ENCODE peak calls at places on chromosomes 16 and 17, in seven cellular contexts. D is SK-N-SH, S is GM23338, Q is heart left ventricle, C is tibial nerve, Z is tibial artery, X is left lung. I is an unnamed sample.

GRCh38 chr16:74304164-74304834 is 7.7 kb downstream of the PSMD7 start:
- DNase-seq in D (no peak), S (peak; percentile 35), Q (no peak), C (no peak), Z (no peak), X (no peak), I (no peak)

GRCh38 chr17:44636562-44636961 is 19.7 kb upstream of the MEIOC start:
- DNase-seq in D (peak; percentile 58), S (peak; percentile 41), Q (no peak), C (no peak), Z (no peak), X (no peak), I (no peak)

GRCh38 chr17:67212231-67212630 is 32.8 kb downstream of the HELZ start:
- DNase-seq in D (no peak), S (no peak), Q (no peak), C (no peak), Z (no peak), X (no peak), I (no peak)

GRCh38 chr17:76458580-76459490 is 5.9 kb upstream of the UBE2O start:
- DNase-seq in D (peak; percentile 79), S (peak; percentile 94), Q (peak; percentile 57), C (no peak), Z (no peak), X (no peak), I (no peak)

GRCh38 chr16:47928008-47928407 is 227.8 kb downstream of the ABCC12 start:
- DNase-seq in D (no peak), S (peak; percentile 52), Q (no peak), C (no peak), Z (no peak), X (no peak), I (no peak)

GRCh38 chr17:65664296-65664695 is 102.8 kb upstream of the AXIN2 start:
- DNase-seq in D (no peak), S (no peak), Q (no peak), C (peak; percentile 11), Z (no peak), X (no peak), I (no peak)

GRCh38 chr17:11511696-11512095 is 86.6 kb upstream of the DNAH9 start:
- DNase-seq in D (peak; percentile 42), S (no peak), Q (no peak), C (no peak), Z (no peak), X (no peak), I (no peak)

GRCh38 chr17:35709874-35710273 is 21.6 kb upstream of the RASL10B start:
- DNase-seq in D (no peak), S (no peak), Q (no peak), C (no peak), Z (no peak), X (no peak), I (no peak)

GRCh38 chr16:89103156-89103555 is 9.5 kb downstream of the ACSF3 start:
- DNase-seq in D (no peak), S (no peak), Q (no peak), C (no peak), Z (no peak), X (peak; percentile 53), I (no peak)

GRCh38 chr16:985237-985636 is 3.7 kb downstream of the SOX8 start:
- DNase-seq in D (no peak), S (no peak), Q (no peak), C (no peak), Z (no peak), X (no peak), I (no peak)

GRCh38 chr17:72465191-72466024 is 344.6 kb downstream of the SOX9 start:
- DNase-seq in D (no peak), S (no peak), Q (no peak), C (no peak), Z (no peak), X (no peak), I (no peak)

GRCh38 chr16:30090607-30091332 is 954 bp downstream of the TBX6 start:
- DNase-seq in D (no peak), S (no peak), Q (no peak), C (no peak), Z (no peak), X (peak; percentile 80), I (no peak)

DNA sequence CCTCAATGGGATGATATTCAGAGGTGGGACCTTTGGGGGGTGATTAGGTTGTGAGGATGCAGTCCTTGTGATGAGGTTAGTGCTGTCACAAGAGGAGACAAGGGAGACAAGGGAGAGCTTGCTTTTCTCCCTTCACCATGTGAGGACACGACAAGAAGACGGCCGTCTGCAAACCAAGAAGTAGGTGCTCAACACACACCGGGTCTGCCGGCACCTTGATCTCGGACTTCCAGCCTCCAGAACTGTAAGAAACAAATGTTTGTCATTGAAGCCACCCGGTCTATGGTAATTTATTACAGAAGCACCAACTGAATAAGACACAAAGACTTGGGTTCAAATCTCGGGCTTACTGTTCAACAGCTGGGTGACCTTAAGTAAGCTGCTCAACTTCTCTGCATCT is 64.9 kb downstream of the MPHOSPH6 start:
- DNase-seq in D (no peak), S (no peak), Q (no peak), C (no peak), Z (no peak), X (no peak), I (no peak)
- H3K27me3 ChIP-seq in D (peaks cover 16% of the 10 kb centered on the region), S (no peaks in the 10 kb centered on the region), Q (no peaks in the 10 kb centered on the region), C (no peaks in the 10 kb centered on the region), Z (no peaks in the 10 kb centered on the region), X (no peaks in the 10 kb centered on the region), I (no peaks in the 10 kb centered on the region)

GRCh38 chr17:83100853-83101391 is 21.5 kb downstream of the METRNL start:
- DNase-seq in D (no peak), S (no peak), Q (no peak), C (no peak), Z (no peak), X (no peak), I (no peak)
- H3K4me1 ChIP-seq in D (peaks cover 20% of the 10 kb centered on the region), S (peaks cover 13% of the 10 kb centered on the region), Q (peaks cover 30% of the 10 kb centered on the region), C (peaks cover 86% of the 10 kb centered on the region), Z (peaks cover 60% of the 10 kb centered on the region), X (peaks cover 45% of the 10 kb centered on the region), I (peaks cover 13% of the 10 kb centered on the region)

DNA sequence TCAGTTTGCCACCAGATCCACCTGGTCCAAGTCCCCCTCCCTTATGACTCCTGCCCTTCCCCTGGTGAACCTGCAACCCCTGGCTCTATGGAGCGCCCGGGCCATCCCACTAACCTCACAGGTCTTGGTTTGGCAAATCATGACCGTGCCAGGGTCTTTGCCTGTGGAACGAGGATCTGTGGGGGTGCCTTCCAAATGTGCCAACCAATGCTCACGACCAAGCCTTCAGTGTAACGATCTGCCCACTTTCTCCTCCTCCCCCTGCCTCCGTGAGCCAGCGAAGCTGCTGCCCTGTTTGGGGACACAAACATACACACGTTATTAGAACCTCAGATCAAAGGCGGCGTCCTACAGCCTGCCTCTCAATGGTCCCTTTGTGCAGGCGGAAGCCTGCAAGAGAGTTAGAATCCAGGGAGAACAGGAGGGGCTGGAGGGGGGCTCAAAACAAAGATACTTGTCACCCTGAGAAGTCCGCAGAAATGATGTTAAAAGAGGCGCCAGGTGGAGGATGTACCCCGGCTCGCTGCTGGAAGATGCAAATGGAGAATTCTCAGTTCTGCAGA is 9.1 kb upstream of the NKD1 start:
- DNase-seq in D (peak; percentile 44), S (no peak), Q (no peak), C (no peak), Z (no peak), X (no peak), I (no peak)
- H3K4me3 ChIP-seq in D (no peak overlapping the region), S (no peak overlapping the region), Q (no peak overlapping the region), C (no peak overlapping the region), Z (no peak overlapping the region), X (no peak overlapping the region), I (no peak overlapping the region)

GRCh38 chr16:2855536-2855935 is 2.4 kb downstream of the PRSS22 start:
- DNase-seq in D (peak; percentile 21), S (no peak), Q (no peak), C (no peak), Z (no peak), X (no peak), I (no peak)
- H3K27me3 ChIP-seq in D (no peaks in the 10 kb centered on the region), S (peaks cover 16% of the 10 kb centered on the region), Q (peaks cover 51% of the 10 kb centered on the region), C (no peaks in the 10 kb centered on the region), Z (peaks cover 69% of the 10 kb centered on the region), X (no peaks in the 10 kb centered on the region), I (peaks cover 55% of the 10 kb centered on the region)

GRCh38 chr17:64128787-64129514 is 993 bp downstream of the ERN1 start:
- DNase-seq in D (no peak), S (peak; percentile 41), Q (peak; percentile 33), C (peak; percentile 35), Z (peak; percentile 38), X (no peak), I (no peak)

GRCh38 chr17:64129515-64129764 is 504 bp downstream of the ERN1 start:
- DNase-seq in D (no peak), S (peak; percentile 45), Q (no peak), C (no peak), Z (no peak), X (no peak), I (no peak)

GRCh38 chr17:64125937-64126336 is 4.0 kb downstream of the ERN1 start:
- DNase-seq in D (no peak), S (no peak), Q (no peak), C (no peak), Z (no peak), X (no peak), I (no peak)

GRCh38 chr17:64124609-64125008 is 5.3 kb downstream of the ERN1 start:
- DNase-seq in D (no peak), S (no peak), Q (no peak), C (no peak), Z (no peak), X (no peak), I (no peak)

DNA sequence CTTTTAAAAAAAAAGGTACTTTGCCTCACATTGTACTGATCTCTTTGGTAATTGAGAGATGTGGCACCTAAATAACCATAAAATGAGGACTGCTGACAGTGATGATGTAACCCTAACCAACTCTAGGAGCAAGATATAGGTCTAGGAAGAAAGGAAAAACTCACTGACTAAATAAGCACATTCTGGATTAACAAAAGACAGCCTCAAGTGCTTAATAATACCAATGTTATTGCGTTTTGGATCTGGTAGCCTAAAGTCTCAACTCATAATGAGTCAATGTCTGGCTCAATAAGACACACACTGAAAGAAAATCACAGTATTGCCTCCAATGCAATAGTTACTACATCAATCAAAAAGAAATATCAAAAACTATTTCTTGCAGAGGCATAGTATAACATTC is 3.0 kb downstream of the ERN1 start:
- DNase-seq in D (no peak), S (no peak), Q (no peak), C (no peak), Z (no peak), X (no peak), I (no peak)
- H3K4me1 ChIP-seq in D (peaks cover 13% of the 10 kb centered on the region), S (peaks cover 16% of the 10 kb centered on the region), Q (peaks cover 8% of the 10 kb centered on the region), C (peaks cover 36% of the 10 kb centered on the region), Z (peaks cover 16% of the 10 kb centered on the region), X (peaks cover 56% of the 10 kb centered on the region), I (peaks cover 17% of the 10 kb centered on the region)

GRCh38 chr17:69713815-69714214 is 299.3 kb downstream of the MAP2K6 start:
- DNase-seq in D (no peak), S (no peak), Q (no peak), C (no peak), Z (no peak), X (no peak), I (no peak)

GRCh38 chr17:69712801-69713311 is 298.4 kb downstream of the MAP2K6 start:
- DNase-seq in D (no peak), S (no peak), Q (no peak), C (no peak), Z (no peak), X (no peak), I (no peak)

GRCh38 chr17:69716571-69716970 is 302.1 kb downstream of the MAP2K6 start:
- DNase-seq in D (no peak), S (no peak), Q (no peak), C (no peak), Z (no peak), X (no peak), I (no peak)

GRCh38 chr17:69715656-69716055 is 301.2 kb downstream of the MAP2K6 start:
- DNase-seq in D (no peak), S (no peak), Q (no peak), C (no peak), Z (no peak), X (no peak), I (no peak)

GRCh38 chr17:69714659-69715058 is 300.2 kb downstream of the MAP2K6 start:
- DNase-seq in D (no peak), S (no peak), Q (no peak), C (no peak), Z (no peak), X (no peak), I (no peak)
- H3K4me3 ChIP-seq in D (no peak overlapping the region), S (no peak overlapping the region), Q (no peak overlapping the region), C (no peak overlapping the region), Z (no peak overlapping the region), X (no peak overlapping the region), I (no peak overlapping the region)

I was measured in gastrocnemius medialis.